ENCODE peak calls at places on chromosomes 5 and 9, in eight cellular contexts. L, G, A, C, Y, D, O and F are unnamed samples.

GRCh38 chr5:2732004-2732403 is 19.5 kb downstream of the IRX2 start:
- DNase-seq in L (no peak), G (no peak), A (no peak), C (no peak), Y (no peak), D (no peak), O (no peak), F (no peak)

GRCh38 chr5:150401076-150401375 is 11.7 kb downstream of the CD74 start:
- DNase-seq in L (no peak), G (no peak), A (no peak), C (no peak), Y (no peak), D (no peak), O (no peak), F (no peak)

GRCh38 chr9:15485836-15486678 is 24.7 kb downstream of the PSIP1 start:
- DNase-seq in L (no peak), G (peak), A (no peak), C (peak), Y (no peak), D (no peak), O (no peak), F (no peak)

GRCh38 chr5:135207866-135208265 is 173.8 kb upstream of the PITX1 start:
- DNase-seq in L (no peak), G (no peak), A (no peak), C (no peak), Y (no peak), D (peak), O (no peak), F (no peak)

GRCh38 chr9:17135578-17135904 is 701 bp downstream of the CNTLN start:
- DNase-seq in L (no peak), G (peak), A (peak), C (no peak), Y (no peak), D (no peak), O (no peak), F (no peak)

GRCh38 chr5:181189363-181189961 is 15.5 kb downstream of the TRIM7 start:
- DNase-seq in L (peak), G (peak), A (no peak), C (peak), Y (no peak), D (peak), O (no peak), F (no peak)

GRCh38 chr9:129174724-129175514 is 3.1 kb downstream of the IER5L start:
- DNase-seq in L (peak), G (peak), A (peak), C (peak), Y (no peak), D (peak), O (peak), F (peak)

GRCh38 chr5:150653145-150653761 is 7.8 kb upstream of the MYOZ3 start:
- DNase-seq in L (no peak), G (peak), A (no peak), C (peak), Y (no peak), D (no peak), O (no peak), F (no peak)

GRCh38 chr9:18632624-18633407 is 158.9 kb downstream of the ADAMTSL1 start:
- DNase-seq in L (peak), G (peak), A (no peak), C (peak), Y (no peak), D (no peak), O (no peak), F (no peak)

DNA sequence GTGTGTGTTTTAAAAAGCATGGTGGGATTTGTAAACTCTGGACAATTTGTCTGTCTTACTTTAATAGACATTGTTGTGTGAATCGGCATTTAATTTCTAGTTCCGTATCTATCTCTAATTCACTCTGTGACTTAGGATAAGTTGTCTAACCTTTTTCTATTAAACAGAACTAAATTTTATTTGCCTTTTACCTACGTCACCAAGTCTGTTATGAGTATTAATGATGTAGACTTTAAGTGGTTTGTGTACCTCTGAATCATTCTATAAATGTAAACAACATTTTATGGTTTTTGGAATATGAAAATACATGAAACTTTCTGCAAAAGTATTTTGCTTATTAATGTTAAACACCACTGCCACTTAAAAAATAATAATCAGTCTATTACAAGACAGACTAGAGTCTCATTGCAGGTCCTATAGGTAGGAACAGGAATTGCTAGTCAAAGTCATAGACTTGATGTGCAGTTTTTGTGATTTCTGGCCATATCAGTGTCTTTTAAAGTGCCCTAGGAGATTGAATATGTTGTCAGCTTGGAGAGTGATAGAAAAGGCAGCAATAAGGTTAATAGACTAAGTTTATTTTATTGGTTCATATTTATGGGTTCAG is 5.6 kb downstream of the RBM27 start:
- DNase-seq in L (no peak), G (peak), A (no peak), C (no peak), Y (no peak), D (no peak), O (no peak), F (no peak)
- TF ChIP-seq CTCF in L (no peak), G (peak), A (no peak), C (no peak), Y (no peak), D (no peak), O (peak), F (no peak)

GRCh38 chr5:137730331-137730730 is 5.6 kb downstream of the KLHL3 start:
- DNase-seq in L (no peak), G (peak), A (no peak), C (peak), Y (no peak), D (no peak), O (no peak), F (no peak)

GRCh38 chr5:137724251-137724650 is 11.6 kb downstream of the KLHL3 start:
- DNase-seq in L (no peak), G (no peak), A (no peak), C (no peak), Y (no peak), D (no peak), O (no peak), F (no peak)

GRCh38 chr5:137731201-137731600 is 4.7 kb downstream of the KLHL3 start:
- DNase-seq in L (no peak), G (no peak), A (no peak), C (peak), Y (no peak), D (no peak), O (no peak), F (no peak)

GRCh38 chr5:137727623-137728022 is 8.3 kb downstream of the KLHL3 start:
- DNase-seq in L (no peak), G (no peak), A (no peak), C (no peak), Y (no peak), D (no peak), O (no peak), F (no peak)

DNA sequence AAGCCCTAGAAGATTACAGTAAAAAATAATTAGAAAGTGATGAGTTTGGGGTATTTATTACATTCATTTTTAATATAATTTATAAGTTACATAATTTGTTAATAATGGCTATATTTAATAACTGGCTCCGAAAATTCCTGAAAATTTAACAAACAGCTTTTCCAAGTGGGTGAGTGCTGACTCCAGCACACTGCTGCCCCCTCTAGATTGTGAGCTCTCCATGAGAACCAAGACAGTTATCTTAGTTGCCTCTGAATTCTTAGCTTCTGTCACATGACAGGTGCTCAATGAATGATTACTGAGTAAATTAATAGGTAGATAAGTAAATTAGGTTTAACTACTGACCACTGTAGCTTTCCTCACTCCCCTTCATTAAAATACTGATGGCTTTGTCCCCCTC is 7.8 kb downstream of the KLHL3 start:
- DNase-seq in L (no peak), G (no peak), A (no peak), C (no peak), Y (no peak), D (no peak), O (no peak), F (no peak)
- TF ChIP-seq CTCF in L (no peak), G (no peak), A (no peak), C (no peak), Y (no peak), D (no peak), O (no peak), F (no peak)

GRCh38 chr9:93427655-93428379 is 23.7 kb upstream of the FAM120A start:
- DNase-seq in L (no peak), G (no peak), A (no peak), C (no peak), Y (no peak), D (peak), O (no peak), F (no peak)
- TF ChIP-seq CTCF in L (no peak), G (peak), A (no peak), C (no peak), Y (no peak), D (peak), O (peak), F (no peak)

GRCh38 chr5:32446660-32447059 is 2.1 kb upstream of the ZFR start:
- DNase-seq in L (no peak), G (no peak), A (no peak), C (no peak), Y (peak), D (peak), O (no peak), F (no peak)

GRCh38 chr5:32444191-32444945 is at the start of gene ZFR:
- DNase-seq in L (peak), G (peak), A (peak), C (peak), Y (peak), D (peak), O (peak), F (peak)

GRCh38 chr5:32443541-32444190 is 874 bp downstream of the ZFR start:
- DNase-seq in L (peak), G (peak), A (no peak), C (peak), Y (peak), D (peak), O (peak), F (peak)

GRCh38 chr5:32445831-32446614 is 1.5 kb upstream of the ZFR start:
- DNase-seq in L (no peak), G (no peak), A (no peak), C (no peak), Y (no peak), D (peak), O (no peak), F (no peak)

DNA sequence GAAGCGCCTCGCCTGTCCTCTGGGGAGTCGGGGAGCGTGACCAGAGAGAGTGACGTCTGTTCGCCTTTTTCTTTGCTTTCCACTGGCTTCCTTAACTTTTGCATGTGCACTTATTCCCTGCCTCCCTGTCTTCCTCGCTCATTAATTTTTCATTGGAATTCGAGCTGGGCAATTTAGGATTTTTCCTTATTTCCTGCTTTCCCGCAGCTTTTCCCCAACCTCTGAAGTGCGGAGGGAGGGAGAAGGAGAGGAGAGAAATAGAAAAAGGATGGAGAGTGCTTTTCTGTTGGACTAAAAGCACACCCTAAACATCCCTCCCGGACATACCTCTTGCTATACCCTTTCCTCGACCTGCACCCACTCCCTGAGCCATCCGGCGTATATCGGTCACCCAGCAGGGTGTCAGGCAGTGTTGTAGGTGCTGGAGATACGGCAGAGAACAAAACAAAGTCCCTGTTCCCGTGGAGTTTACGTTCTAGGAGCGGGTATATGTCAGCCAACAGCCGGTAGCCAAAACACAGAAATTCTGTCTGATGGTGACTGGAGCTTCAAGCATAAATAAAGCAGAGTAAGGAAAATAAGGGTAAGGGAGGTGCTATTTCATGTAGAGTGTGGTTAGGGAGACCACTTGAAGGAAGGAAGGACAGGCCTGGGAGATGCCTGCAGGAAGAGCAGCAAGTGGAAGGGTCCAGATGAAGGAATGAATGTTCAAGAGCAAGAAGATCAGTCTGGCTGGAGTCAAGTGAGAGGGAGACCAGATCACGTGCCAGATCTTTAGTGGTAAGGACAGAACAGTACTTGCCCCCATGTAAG is 612 bp upstream of the ZFR start:
- DNase-seq in L (no peak), G (no peak), A (no peak), C (no peak), Y (peak), D (no peak), O (no peak), F (no peak)
- TF ChIP-seq CTCF in L (no peak), G (no peak), A (no peak), C (no peak), Y (no peak), D (no peak), O (no peak), F (no peak)

GRCh38 chr9:138098908-138099791 is 221.6 kb downstream of the CACNA1B start:
- DNase-seq in L (no peak), G (no peak), A (no peak), C (no peak), Y (no peak), D (peak), O (no peak), F (no peak)

GRCh38 chr9:138099803-138100598 is 222.4 kb downstream of the CACNA1B start:
- DNase-seq in L (peak), G (no peak), A (no peak), C (no peak), Y (no peak), D (peak), O (no peak), F (no peak)

GRCh38 chr9:138101444-138102234 is 224.1 kb downstream of the CACNA1B start:
- DNase-seq in L (no peak), G (no peak), A (no peak), C (no peak), Y (no peak), D (peak), O (no peak), F (no peak)

GRCh38 chr9:138102246-138103051 is 224.9 kb downstream of the CACNA1B start:
- DNase-seq in L (no peak), G (no peak), A (no peak), C (no peak), Y (no peak), D (peak), O (no peak), F (no peak)

GRCh38 chr9:138100711-138101349 is 223.2 kb downstream of the CACNA1B start:
- DNase-seq in L (no peak), G (no peak), A (no peak), C (no peak), Y (no peak), D (peak), O (no peak), F (no peak)
- TF ChIP-seq CTCF in L (peak), G (no peak), A (no peak), C (no peak), Y (no peak), D (no peak), O (peak), F (no peak)

DNA sequence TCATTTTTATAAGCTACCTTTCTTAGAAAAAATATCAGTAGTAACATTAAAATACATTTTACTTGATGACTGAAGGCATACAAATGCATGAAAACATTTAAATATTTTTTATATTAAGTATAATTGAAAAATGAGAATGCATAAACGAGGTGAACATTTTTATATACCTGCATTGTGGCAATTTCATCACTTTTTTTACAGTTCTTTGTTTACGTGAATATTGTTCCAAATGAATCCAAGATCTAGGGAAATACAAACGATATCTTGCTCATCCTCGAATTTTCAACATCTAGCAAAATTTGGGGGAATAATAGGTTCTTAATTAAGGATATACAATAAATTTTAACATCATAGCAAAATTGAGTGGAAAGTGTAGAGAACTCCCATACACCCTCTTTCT is 45.5 kb upstream of the ALDH1A1 start:
- DNase-seq in L (no peak), G (no peak), A (no peak), C (no peak), Y (no peak), D (no peak), O (no peak), F (no peak)
- TF ChIP-seq CTCF in L (no peak), G (no peak), A (no peak), C (no peak), Y (no peak), D (no peak), O (no peak), F (no peak)

DNA sequence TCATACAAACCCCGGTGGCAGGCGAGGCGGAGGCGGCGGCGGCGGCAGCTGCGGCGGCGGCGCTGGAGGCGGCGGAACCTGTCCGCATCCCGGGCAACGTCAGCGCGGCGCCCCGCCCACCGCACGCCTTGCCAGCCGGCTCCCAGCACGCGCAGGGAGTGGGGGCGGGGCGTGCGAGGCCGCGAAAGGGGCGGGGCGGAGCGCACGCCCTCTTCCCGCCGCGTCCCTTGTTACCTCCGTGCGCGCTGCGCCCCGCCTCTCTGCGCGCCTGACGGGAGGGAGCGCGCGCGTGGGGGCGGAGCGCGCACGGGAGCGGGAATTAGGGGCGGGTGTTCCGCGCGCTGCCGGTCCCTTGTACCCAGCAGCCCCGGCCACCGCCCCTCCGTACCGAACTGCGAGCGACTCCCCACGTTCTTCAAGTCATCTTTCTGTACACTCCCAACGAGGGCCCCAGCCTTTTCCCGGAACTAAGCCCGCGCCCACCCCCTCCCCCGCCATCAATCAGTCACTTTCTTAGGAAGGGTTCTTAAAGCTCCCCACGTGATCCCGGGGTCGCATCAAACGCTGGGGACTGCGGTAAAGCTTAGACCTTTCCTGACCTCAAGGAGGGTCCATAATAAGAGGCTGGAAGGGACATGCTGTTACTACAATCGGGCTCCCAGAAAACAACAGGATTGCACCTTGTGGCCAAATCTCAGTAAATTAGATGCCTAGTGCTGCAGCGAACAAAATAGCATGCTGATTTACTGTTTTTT is at the start of gene AGTPBP1:
- DNase-seq in L (peak), G (peak), A (peak), C (peak), Y (peak), D (peak), O (peak), F (peak)
- TF ChIP-seq CTCF in L (peak), G (no peak), A (no peak), C (peak), Y (no peak), D (no peak), O (no peak), F (no peak)